ENCODE peak calls at places on chromosomes 7 and 10, in four cellular contexts. A is kidney, H is SK-N-SH, Z is MM.1S. M is an unnamed sample.

GRCh38 chr7:139562972-139563565 is 39.6 kb downstream of the CLEC2L start:
- DNase-seq in A (peak; percentile 53), H (no peak), Z (no peak), M (no peak)

GRCh38 chr10:75211007-75211735 is 575 bp downstream of the VDAC2 start:
- DNase-seq in A (no peak), H (peak; percentile 24), Z (peak; percentile 64), M (no peak)

GRCh38 chr7:50792342-50793114 is 9.8 kb upstream of the GRB10 start:
- DNase-seq in A (peak; percentile 78), H (peak; percentile 58), Z (no peak), M (peak; percentile 56)

GRCh38 chr10:15309221-15309620 is 61.9 kb downstream of the FAM171A1 start:
- DNase-seq in A (no peak), H (no peak), Z (no peak), M (no peak)

GRCh38 chr7:124201768-124202349 is 169.0 kb upstream of the TMEM229A start:
- DNase-seq in A (no peak), H (no peak), Z (no peak), M (no peak)

GRCh38 chr10:33876547-33877400 is 542.3 kb upstream of the NRP1 start:
- DNase-seq in A (no peak), H (no peak), Z (no peak), M (no peak)

GRCh38 chr7:92071032-92071431 is 63.2 kb downstream of the CYP51A1 start:
- DNase-seq in A (no peak), H (no peak), Z (no peak), M (no peak)

GRCh38 chr10:70985824-70986336 is 97.5 kb upstream of the PCBD1 start:
- DNase-seq in A (peak; percentile 78), H (no peak), Z (peak; percentile 54), M (no peak)

GRCh38 chr7:5564894-5565293 is 141.3 kb upstream of the TNRC18 start:
- DNase-seq in A (no peak), H (no peak), Z (no peak), M (no peak)

GRCh38 chr7:143117395-143117794 is 14.5 kb upstream of the PIP start:
- DNase-seq in A (no peak), H (no peak), Z (no peak), M (no peak)

GRCh38 chr7:85125679-85126078 is 61.2 kb downstream of the SEMA3D start:
- DNase-seq in A (no peak), H (peak; percentile 54), Z (no peak), M (no peak)

GRCh38 chr7:36979810-36980248 is 255.5 kb upstream of the AOAH start:
- DNase-seq in A (no peak), H (no peak), Z (no peak), M (no peak)

GRCh38 chr10:121288864-121289659 is 309.2 kb downstream of the FGFR2 start:
- DNase-seq in A (no peak), H (no peak), Z (no peak), M (no peak)
- H3K27ac ChIP-seq in A (no peak overlapping the region), H (no peak overlapping the region), Z (no peak overlapping the region), M (no peak overlapping the region)

GRCh38 chr7:35784332-35784731 is 16.5 kb upstream of the SEPTIN7 start:
- DNase-seq in A (no peak), H (no peak), Z (no peak), M (no peak)
- H3K27ac ChIP-seq in A (no peak overlapping the region), H (no peak overlapping the region), Z (no peak overlapping the region), M (no peak overlapping the region)

GRCh38 chr10:1489801-1490200 is 247.5 kb downstream of the ADARB2 start:
- DNase-seq in A (no peak), H (no peak), Z (no peak), M (no peak)

GRCh38 chr10:1487288-1487687 is 250.0 kb downstream of the ADARB2 start:
- DNase-seq in A (no peak), H (no peak), Z (no peak), M (no peak)

GRCh38 chr10:1488970-1489548 is 248.3 kb downstream of the ADARB2 start:
- DNase-seq in A (no peak), H (no peak), Z (peak; percentile 81), M (no peak)

GRCh38 chr10:1485357-1485756 is 252.0 kb downstream of the ADARB2 start:
- DNase-seq in A (no peak), H (no peak), Z (no peak), M (no peak)

DNA sequence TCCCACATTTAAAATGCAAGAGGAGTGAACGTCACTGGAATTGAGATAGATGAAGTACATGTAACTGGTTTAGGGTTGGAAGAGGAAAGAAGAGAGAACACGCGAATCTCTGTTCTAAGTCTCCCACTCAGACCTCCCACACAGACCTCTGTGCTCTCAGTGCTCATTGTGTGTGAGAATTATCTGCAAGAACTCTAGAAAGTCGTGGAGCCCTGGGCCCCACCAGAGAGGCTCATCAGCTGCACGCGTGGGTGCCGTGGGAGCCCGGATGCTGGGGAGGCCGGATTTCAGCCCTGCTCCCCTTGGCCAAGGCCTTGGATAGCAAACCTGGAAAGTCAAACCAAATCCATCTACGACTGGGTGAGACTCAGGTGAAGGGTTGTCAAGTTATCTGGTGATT is 250.5 kb downstream of the ADARB2 start:
- DNase-seq in A (no peak), H (no peak), Z (no peak), M (no peak)
- H3K27ac ChIP-seq in A (no peak overlapping the region), H (no peak overlapping the region), Z (no peak overlapping the region), M (no peak overlapping the region)

GRCh38 chr7:31083205-31083801 is 31.2 kb downstream of the ADCYAP1R1 start:
- DNase-seq in A (peak; percentile 36), H (no peak), Z (no peak), M (no peak)
- H3K27ac ChIP-seq in A (no peak overlapping the region), H (no peak overlapping the region), Z (no peak overlapping the region), M (no peak overlapping the region)

M was measured in right cardiac atrium.